ENCODE peak calls at places on chromosomes 16 and 17, in five cellular contexts. C, S, I, Y and Q are unnamed samples.

GRCh38 chr16:3027983-3028715 is 4.3 kb downstream of the THOC6 start:
- DNase-seq in C (peak; percentile 92), S (peak; percentile 56), I (peak; percentile 29), Y (peak; percentile 31), Q (peak; percentile 60)

GRCh38 chr16:9954181-9954580 is 228.0 kb downstream of the GRIN2A start:
- DNase-seq in C (no peak), S (no peak), I (no peak), Y (no peak), Q (no peak)

GRCh38 chr17:21298056-21298982 is 13.8 kb downstream of the MAP2K3 start:
- DNase-seq in C (no peak), S (no peak), I (no peak), Y (no peak), Q (no peak)

GRCh38 chr16:33877-34707 is 19.3 kb downstream of the POLR3K start:
- DNase-seq in C (no peak), S (no peak), I (no peak), Y (no peak), Q (no peak)

GRCh38 chr17:81514735-81515529 is 2.3 kb upstream of the ACTG1 start:
- DNase-seq in C (peak; percentile 75), S (peak; percentile 87), I (no peak), Y (peak; percentile 79), Q (peak; percentile 27)

GRCh38 chr17:40558300-40558584 is 7.0 kb downstream of the CCR7 start:
- DNase-seq in C (no peak), S (no peak), I (no peak), Y (no peak), Q (no peak)

GRCh38 chr17:38425744-38426143 is 2.5 kb upstream of the ARHGAP23 start:
- DNase-seq in C (no peak), S (peak; percentile 57), I (no peak), Y (no peak), Q (no peak)

GRCh38 chr17:32467949-32468348 is 18.8 kb upstream of the CDK5R1 start:
- DNase-seq in C (no peak), S (no peak), I (no peak), Y (no peak), Q (no peak)

GRCh38 chr16:70253291-70254094 is 1.8 kb upstream of the EXOSC6 start:
- DNase-seq in C (peak; percentile 50), S (peak; percentile 53), I (no peak), Y (peak; percentile 33), Q (no peak)

GRCh38 chr16:10876799-10877341 is at the start of gene CIITA:
- DNase-seq in C (peak; percentile 57), S (peak; percentile 96), I (no peak), Y (peak; percentile 42), Q (no peak)

GRCh38 chr17:74566132-74566753 is 1.1 kb downstream of the CD300H start:
- DNase-seq in C (peak; percentile 41), S (peak; percentile 16), I (no peak), Y (no peak), Q (no peak)

GRCh38 chr17:700504-701094 is 14.0 kb downstream of the VPS53 start:
- DNase-seq in C (no peak), S (peak; percentile 46), I (no peak), Y (peak; percentile 17), Q (no peak)

GRCh38 chr16:68367891-68368601 is 57.2 kb downstream of the PRMT7 start:
- DNase-seq in C (no peak), S (no peak), I (no peak), Y (no peak), Q (no peak)

GRCh38 chr17:48961516-48962233 is 6.7 kb downstream of the GIP start:
- DNase-seq in C (no peak), S (peak; percentile 70), I (no peak), Y (no peak), Q (no peak)

GRCh38 chr16:353404-354285 is 1.1 kb upstream of the AXIN1 start:
- DNase-seq in C (no peak), S (no peak), I (no peak), Y (no peak), Q (no peak)

GRCh38 chr17:35879748-35880654 is at the start of gene CCL5:
- DNase-seq in C (peak; percentile 36), S (no peak), I (no peak), Y (no peak), Q (no peak)

GRCh38 chr16:48524348-48525200 is 85.4 kb downstream of the N4BP1 start:
- DNase-seq in C (no peak), S (no peak), I (no peak), Y (no peak), Q (no peak)

GRCh38 chr16:4637501-4638166 is 13.0 kb downstream of the MGRN1 start:
- DNase-seq in C (no peak), S (no peak), I (no peak), Y (no peak), Q (no peak)

GRCh38 chr16:72666267-72666666 is 381.7 kb downstream of the ZFHX3 start:
- DNase-seq in C (no peak), S (peak; percentile 25), I (no peak), Y (no peak), Q (no peak)

GRCh38 chr17:66602659-66603363 is 232.1 kb upstream of the CACNG5 start:
- DNase-seq in C (no peak), S (peak; percentile 85), I (no peak), Y (peak; percentile 30), Q (no peak)

GRCh38 chr16:22092143-22092933 is at the start of gene VWA3A:
- DNase-seq in C (no peak), S (peak; percentile 51), I (no peak), Y (peak; percentile 64), Q (no peak)

GRCh38 chr17:32208436-32208835 is 57.2 kb upstream of the RHBDL3 start:
- DNase-seq in C (no peak), S (no peak), I (no peak), Y (no peak), Q (no peak)

GRCh38 chr17:17502741-17503565 is 6.8 kb upstream of the RASD1 start:
- DNase-seq in C (no peak), S (no peak), I (no peak), Y (no peak), Q (no peak)

GRCh38 chr17:8894189-8894611 is 26.7 kb upstream of the PIK3R6 start:
- DNase-seq in C (no peak), S (no peak), I (no peak), Y (no peak), Q (no peak)